ENCODE peak calls at places on chromosomes 3 and 15, in eight cellular contexts. K, L, X, Q, D, J, C and V are unnamed samples.

GRCh38 chr3:100386437-100387064 is 14.3 kb downstream of the TOMM70 start:
- DNase-seq in L (no peak), J (no peak), C (no peak), Q (no peak), K (no peak), D (no peak), X (no peak), V (no peak)

GRCh38 chr3:184171562-184171961 is 3.1 kb upstream of the AP2M1 start:
- DNase-seq in X (no peak), Q (no peak), J (no peak), D (peak), K (no peak), C (no peak), L (no peak), V (no peak)

GRCh38 chr3:32216172-32216783 is 22.2 kb upstream of the CMTM8 start:
- DNase-seq in X (no peak), Q (peak), C (no peak), D (no peak), L (peak), K (no peak), J (no peak), V (no peak)

GRCh38 chr15:56371495-56372147 is 6.4 kb downstream of the TEX9 start:
- DNase-seq in X (no peak), C (no peak), D (peak), J (no peak), Q (no peak), L (no peak), K (peak), V (no peak)

GRCh38 chr3:178120367-178120766 is 415.9 kb upstream of the KCNMB2 start:
- DNase-seq in D (no peak), L (no peak), J (no peak), X (no peak), K (no peak), Q (no peak), C (no peak), V (no peak)

GRCh38 chr3:48655586-48655985 is 7.1 kb downstream of the CELSR3 start:
- DNase-seq in J (peak), C (no peak), K (no peak), D (peak), L (no peak), X (no peak), Q (no peak), V (no peak)

GRCh38 chr3:143601738-143602480 is 246.4 kb downstream of the SLC9A9 start:
- DNase-seq in C (peak), J (no peak), X (no peak), D (no peak), K (no peak), L (no peak), Q (peak), V (no peak)

GRCh38 chr3:152916753-152917279 is 81.9 kb downstream of the P2RY1 start:
- DNase-seq in X (no peak), J (no peak), K (no peak), Q (no peak), C (no peak), L (no peak), D (no peak), V (no peak)

GRCh38 chr15:92305342-92305741 is 88.3 kb upstream of the ST8SIA2 start:
- DNase-seq in L (no peak), Q (no peak), C (no peak), J (no peak), K (no peak), D (no peak), X (no peak), V (no peak)

GRCh38 chr3:171687998-171688397 is 122.3 kb downstream of the PLD1 start:
- DNase-seq in X (no peak), K (no peak), D (no peak), J (no peak), Q (no peak), L (no peak), C (no peak), V (no peak)

GRCh38 chr15:64851503-64851840 is 9.8 kb downstream of the PLEKHO2 start:
- DNase-seq in Q (peak), X (no peak), K (no peak), J (no peak), C (no peak), L (no peak), D (no peak), V (no peak)

GRCh38 chr15:70092462-70092850 is 5.3 kb downstream of the TLE3 start:
- DNase-seq in J (no peak), X (no peak), Q (no peak), D (no peak), K (no peak), L (no peak), C (no peak), V (no peak)

GRCh38 chr3:24591661-24592555 is 97.3 kb upstream of the THRB start:
- DNase-seq in Q (no peak), C (no peak), L (no peak), J (no peak), X (no peak), K (no peak), D (no peak), V (no peak)

GRCh38 chr3:30620402-30621360 is 14.3 kb downstream of the TGFBR2 start:
- DNase-seq in L (no peak), X (no peak), D (no peak), C (no peak), Q (no peak), J (no peak), K (no peak), V (no peak)

GRCh38 chr3:53151465-53151864 is 9.5 kb upstream of the PRKCD start:
- DNase-seq in Q (no peak), L (no peak), K (no peak), J (no peak), C (no peak), X (no peak), D (no peak), V (no peak)

GRCh38 chr15:40256642-40257235 is 17.9 kb downstream of the PAK6 start:
- DNase-seq in J (no peak), K (no peak), C (no peak), Q (no peak), D (no peak), L (no peak), X (no peak), V (peak)

GRCh38 chr3:13716540-13717221 is 163.2 kb downstream of the WNT7A start:
- DNase-seq in D (peak), L (no peak), Q (no peak), J (no peak), K (no peak), C (no peak), X (no peak), V (no peak)

GRCh38 chr3:182244222-182244971 is 532.7 kb downstream of the SOX2 start:
- DNase-seq in Q (peak), D (no peak), C (peak), J (no peak), L (no peak), K (no peak), X (no peak), V (no peak)

GRCh38 chr3:13296662-13297061 is 123.5 kb downstream of the NUP210 start:
- DNase-seq in Q (no peak), J (no peak), C (no peak), K (no peak), L (no peak), X (no peak), D (no peak), V (no peak)

GRCh38 chr3:64518496-64518895 is 169.3 kb downstream of the ADAMTS9 start:
- DNase-seq in D (no peak), K (no peak), Q (no peak), L (no peak), C (no peak), X (no peak), J (no peak), V (no peak)

GRCh38 chr3:158912188-158912587 is 110.3 kb downstream of the MFSD1 start:
- DNase-seq in C (no peak), L (no peak), X (no peak), J (no peak), D (no peak), Q (no peak), K (no peak), V (peak)

GRCh38 chr15:38683382-38684242 is 119.0 kb upstream of the RASGRP1 start:
- DNase-seq in K (peak), L (peak), J (peak), C (peak), X (peak), Q (peak), D (peak), V (peak)

GRCh38 chr3:71087109-71088018 is 496.2 kb downstream of the FOXP1 start:
- DNase-seq in L (peak), X (no peak), J (peak), Q (peak), C (no peak), K (peak), D (peak), V (no peak)

GRCh38 chr3:38165722-38166387 is 518 bp downstream of the OXSR1 start:
- DNase-seq in D (peak), X (no peak), J (no peak), L (peak), C (no peak), K (no peak), Q (peak), V (no peak)

GRCh38 chr3:196662033-196662432 is 22.5 kb downstream of the NRROS start:
- DNase-seq in L (no peak), D (no peak), J (no peak), C (no peak), K (no peak), Q (no peak), X (no peak), V (no peak)

GRCh38 chr15:98954411-98954810 is 53.2 kb downstream of the PGPEP1L start:
- DNase-seq in J (no peak), X (no peak), C (peak), D (no peak), Q (peak), K (no peak), L (no peak), V (peak)

GRCh38 chr15:82810863-82811421 is 1.5 kb downstream of the WHAMM start:
- DNase-seq in Q (no peak), J (peak), D (no peak), X (no peak), K (peak), L (peak), C (no peak), V (no peak)

GRCh38 chr15:48102167-48102566 is 18.6 kb upstream of the SLC24A5 start:
- DNase-seq in X (no peak), C (no peak), K (no peak), Q (no peak), J (no peak), D (no peak), L (no peak), V (no peak)

GRCh38 chr3:24237971-24238767 is 256.5 kb downstream of the THRB start:
- DNase-seq in X (peak), D (peak), J (peak), C (peak), Q (peak), L (peak), K (peak), V (peak)

GRCh38 chr15:50222181-50222580 is 40.2 kb downstream of the SLC27A2 start:
- DNase-seq in D (no peak), C (no peak), L (no peak), K (no peak), J (no peak), X (no peak), Q (no peak), V (no peak)

GRCh38 chr3:70726966-70727365 is 414.5 kb upstream of the MDFIC2 start:
- DNase-seq in X (no peak), Q (no peak), D (no peak), L (no peak), C (no peak), J (no peak), K (no peak), V (peak)

GRCh38 chr15:41585140-41586047 is 26.4 kb downstream of the TYRO3 start:
- DNase-seq in K (no peak), D (peak), L (peak), X (peak), C (peak), Q (peak), J (peak), V (peak)